ENCODE peak calls at places on chromosome 4, in eight cellular contexts. One of them, this sample, is unnamed.

GRCh38 chr4:170736710-170737109 is 647.0 kb upstream of the AADAT start:
- DNase-seq in fibroblast of lung: no peak
- DNase-seq in left ventricle myocardium inferior: no peak
- DNase-seq in psoas muscle: no peak
- DNase-seq in NCI-H524: no peak
- DNase-seq in AG04449: no peak
- DNase-seq in stimulated activated CD8-positive, alpha-beta memory T cell treated with anti-CD3 and anti-CD28 coated beads, Interleukin-4, amount 100 ng/mL, for 48 hours: no peak
- DNase-seq in stimulated activated CD4-positive, alpha-beta T cell treated with anti-CD3 and anti-CD28 coated beads, Interleukin-4, amount 100 ng/mL, for 48 hours: no peak
- DNase-seq in this sample: peak; percentile 44

GRCh38 chr4:83852085-83852451 is 316.2 kb downstream of the GPAT3 start:
- DNase-seq in fibroblast of lung: peak; percentile 29
- DNase-seq in left ventricle myocardium inferior: no peak
- DNase-seq in psoas muscle: no peak
- DNase-seq in NCI-H524: no peak
- DNase-seq in AG04449: peak; percentile 36
- DNase-seq in stimulated activated CD8-positive, alpha-beta memory T cell treated with anti-CD3 and anti-CD28 coated beads, Interleukin-4, amount 100 ng/mL, for 48 hours: no peak
- DNase-seq in stimulated activated CD4-positive, alpha-beta T cell treated with anti-CD3 and anti-CD28 coated beads, Interleukin-4, amount 100 ng/mL, for 48 hours: no peak
- DNase-seq in this sample: peak; percentile 88

GRCh38 chr4:103076777-103077347 is 301 bp upstream of the SLC9B2 start:
- DNase-seq in fibroblast of lung: no peak
- DNase-seq in left ventricle myocardium inferior: no peak
- DNase-seq in psoas muscle: no peak
- DNase-seq in NCI-H524: no peak
- DNase-seq in AG04449: no peak
- DNase-seq in stimulated activated CD8-positive, alpha-beta memory T cell treated with anti-CD3 and anti-CD28 coated beads, Interleukin-4, amount 100 ng/mL, for 48 hours: no peak
- DNase-seq in stimulated activated CD4-positive, alpha-beta T cell treated with anti-CD3 and anti-CD28 coated beads, Interleukin-4, amount 100 ng/mL, for 48 hours: no peak
- DNase-seq in this sample: no peak

GRCh38 chr4:175427751-175428150 is 384.3 kb downstream of the GPM6A start:
- DNase-seq in fibroblast of lung: no peak
- DNase-seq in left ventricle myocardium inferior: no peak
- DNase-seq in psoas muscle: no peak
- DNase-seq in NCI-H524: no peak
- DNase-seq in AG04449: no peak
- DNase-seq in stimulated activated CD8-positive, alpha-beta memory T cell treated with anti-CD3 and anti-CD28 coated beads, Interleukin-4, amount 100 ng/mL, for 48 hours: no peak
- DNase-seq in stimulated activated CD4-positive, alpha-beta T cell treated with anti-CD3 and anti-CD28 coated beads, Interleukin-4, amount 100 ng/mL, for 48 hours: no peak
- DNase-seq in this sample: no peak

GRCh38 chr4:127251423-127251822 is 381.3 kb upstream of the INTU start:
- DNase-seq in fibroblast of lung: peak; percentile 36
- DNase-seq in left ventricle myocardium inferior: no peak
- DNase-seq in psoas muscle: no peak
- DNase-seq in NCI-H524: no peak
- DNase-seq in AG04449: peak; percentile 23
- DNase-seq in stimulated activated CD8-positive, alpha-beta memory T cell treated with anti-CD3 and anti-CD28 coated beads, Interleukin-4, amount 100 ng/mL, for 48 hours: no peak
- DNase-seq in stimulated activated CD4-positive, alpha-beta T cell treated with anti-CD3 and anti-CD28 coated beads, Interleukin-4, amount 100 ng/mL, for 48 hours: no peak
- DNase-seq in this sample: peak; percentile 49

GRCh38 chr4:159029481-159029880 is 73.4 kb upstream of the RAPGEF2 start:
- DNase-seq in fibroblast of lung: no peak
- DNase-seq in left ventricle myocardium inferior: no peak
- DNase-seq in psoas muscle: no peak
- DNase-seq in NCI-H524: no peak
- DNase-seq in AG04449: no peak
- DNase-seq in stimulated activated CD8-positive, alpha-beta memory T cell treated with anti-CD3 and anti-CD28 coated beads, Interleukin-4, amount 100 ng/mL, for 48 hours: no peak
- DNase-seq in stimulated activated CD4-positive, alpha-beta T cell treated with anti-CD3 and anti-CD28 coated beads, Interleukin-4, amount 100 ng/mL, for 48 hours: no peak
- DNase-seq in this sample: no peak

GRCh38 chr4:8847764-8848163 is 23.9 kb downstream of the HMX1 start:
- DNase-seq in fibroblast of lung: no peak
- DNase-seq in left ventricle myocardium inferior: no peak
- DNase-seq in psoas muscle: no peak
- DNase-seq in NCI-H524: no peak
- DNase-seq in AG04449: no peak
- DNase-seq in stimulated activated CD8-positive, alpha-beta memory T cell treated with anti-CD3 and anti-CD28 coated beads, Interleukin-4, amount 100 ng/mL, for 48 hours: peak; percentile 3
- DNase-seq in stimulated activated CD4-positive, alpha-beta T cell treated with anti-CD3 and anti-CD28 coated beads, Interleukin-4, amount 100 ng/mL, for 48 hours: no peak
- DNase-seq in this sample: no peak

GRCh38 chr4:145939241-145939640 is 618 bp upstream of the ZNF827 start:
- DNase-seq in fibroblast of lung: peak; percentile 20
- DNase-seq in left ventricle myocardium inferior: no peak
- DNase-seq in psoas muscle: no peak
- DNase-seq in NCI-H524: no peak
- DNase-seq in AG04449: no peak
- DNase-seq in stimulated activated CD8-positive, alpha-beta memory T cell treated with anti-CD3 and anti-CD28 coated beads, Interleukin-4, amount 100 ng/mL, for 48 hours: no peak
- DNase-seq in stimulated activated CD4-positive, alpha-beta T cell treated with anti-CD3 and anti-CD28 coated beads, Interleukin-4, amount 100 ng/mL, for 48 hours: no peak
- DNase-seq in this sample: peak; percentile 25

GRCh38 chr4:129246850-129247542 is 151.0 kb downstream of the C4orf33 start:
- DNase-seq in fibroblast of lung: no peak
- DNase-seq in left ventricle myocardium inferior: no peak
- DNase-seq in psoas muscle: no peak
- DNase-seq in NCI-H524: no peak
- DNase-seq in AG04449: no peak
- DNase-seq in stimulated activated CD8-positive, alpha-beta memory T cell treated with anti-CD3 and anti-CD28 coated beads, Interleukin-4, amount 100 ng/mL, for 48 hours: no peak
- DNase-seq in stimulated activated CD4-positive, alpha-beta T cell treated with anti-CD3 and anti-CD28 coated beads, Interleukin-4, amount 100 ng/mL, for 48 hours: no peak
- DNase-seq in this sample: no peak

GRCh38 chr4:73714647-73715046 is 25.7 kb upstream of the CXCL8 start:
- DNase-seq in fibroblast of lung: no peak
- DNase-seq in left ventricle myocardium inferior: no peak
- DNase-seq in psoas muscle: no peak
- DNase-seq in NCI-H524: no peak
- DNase-seq in AG04449: no peak
- DNase-seq in stimulated activated CD8-positive, alpha-beta memory T cell treated with anti-CD3 and anti-CD28 coated beads, Interleukin-4, amount 100 ng/mL, for 48 hours: no peak
- DNase-seq in stimulated activated CD4-positive, alpha-beta T cell treated with anti-CD3 and anti-CD28 coated beads, Interleukin-4, amount 100 ng/mL, for 48 hours: no peak
- DNase-seq in this sample: no peak

GRCh38 chr4:83075271-83075670 is 39.3 kb downstream of the PLAC8 start:
- DNase-seq in fibroblast of lung: peak; percentile 28
- DNase-seq in left ventricle myocardium inferior: no peak
- DNase-seq in psoas muscle: no peak
- DNase-seq in NCI-H524: no peak
- DNase-seq in AG04449: no peak
- DNase-seq in stimulated activated CD8-positive, alpha-beta memory T cell treated with anti-CD3 and anti-CD28 coated beads, Interleukin-4, amount 100 ng/mL, for 48 hours: no peak
- DNase-seq in stimulated activated CD4-positive, alpha-beta T cell treated with anti-CD3 and anti-CD28 coated beads, Interleukin-4, amount 100 ng/mL, for 48 hours: no peak
- DNase-seq in this sample: peak; percentile 41

GRCh38 chr4:149161247-149161646 is 654.4 kb downstream of the IQCM start:
- DNase-seq in fibroblast of lung: peak; percentile 41
- DNase-seq in left ventricle myocardium inferior: no peak
- DNase-seq in psoas muscle: no peak
- DNase-seq in NCI-H524: no peak
- DNase-seq in AG04449: peak; percentile 65
- DNase-seq in stimulated activated CD8-positive, alpha-beta memory T cell treated with anti-CD3 and anti-CD28 coated beads, Interleukin-4, amount 100 ng/mL, for 48 hours: no peak
- DNase-seq in stimulated activated CD4-positive, alpha-beta T cell treated with anti-CD3 and anti-CD28 coated beads, Interleukin-4, amount 100 ng/mL, for 48 hours: no peak
- DNase-seq in this sample: peak; percentile 91

GRCh38 chr4:81421346-81422218 is 50.1 kb downstream of the RASGEF1B start:
- DNase-seq in fibroblast of lung: peak; percentile 47
- DNase-seq in left ventricle myocardium inferior: no peak
- DNase-seq in psoas muscle: no peak
- DNase-seq in NCI-H524: no peak
- DNase-seq in AG04449: no peak
- DNase-seq in stimulated activated CD8-positive, alpha-beta memory T cell treated with anti-CD3 and anti-CD28 coated beads, Interleukin-4, amount 100 ng/mL, for 48 hours: no peak
- DNase-seq in stimulated activated CD4-positive, alpha-beta T cell treated with anti-CD3 and anti-CD28 coated beads, Interleukin-4, amount 100 ng/mL, for 48 hours: no peak
- DNase-seq in this sample: peak; percentile 47

GRCh38 chr4:163591614-163592020 is 97.1 kb downstream of the TMA16 start:
- DNase-seq in fibroblast of lung: no peak
- DNase-seq in left ventricle myocardium inferior: no peak
- DNase-seq in psoas muscle: no peak
- DNase-seq in NCI-H524: no peak
- DNase-seq in AG04449: no peak
- DNase-seq in stimulated activated CD8-positive, alpha-beta memory T cell treated with anti-CD3 and anti-CD28 coated beads, Interleukin-4, amount 100 ng/mL, for 48 hours: no peak
- DNase-seq in stimulated activated CD4-positive, alpha-beta T cell treated with anti-CD3 and anti-CD28 coated beads, Interleukin-4, amount 100 ng/mL, for 48 hours: no peak
- DNase-seq in this sample: no peak